ENCODE peak calls at places on chromosome 10, in four cellular contexts. E, N, K and Q are unnamed samples.

GRCh38 chr10:15789793-15790525 is 70.2 kb upstream of the ITGA8 start:
- DNase-seq in K (no peak), E (no peak), N (no peak), Q (no peak)

GRCh38 chr10:77533156-77533886 is 104.3 kb downstream of the KCNMA1 start:
- DNase-seq in E (no peak), N (no peak), K (no peak), Q (no peak)

GRCh38 chr10:117631276-117632151 is 89.0 kb downstream of the EMX2 start:
- DNase-seq in N (no peak), K (peak), E (no peak), Q (peak)

GRCh38 chr10:33900591-33900990 is 566.1 kb upstream of the NRP1 start:
- DNase-seq in N (no peak), E (no peak), K (no peak), Q (no peak)

GRCh38 chr10:29970576-29970975 is 88.8 kb downstream of the JCAD start:
- DNase-seq in N (no peak), K (no peak), E (no peak), Q (no peak)

GRCh38 chr10:111344804-111345203 is 268.0 kb downstream of the ADRA2A start:
- DNase-seq in N (no peak), E (no peak), K (no peak), Q (no peak)

GRCh38 chr10:11017575-11018425 is at the start of gene CELF2:
- DNase-seq in N (no peak), E (no peak), K (peak), Q (no peak)

GRCh38 chr10:132862485-132863420 is 76.8 kb upstream of the NKX6-2 start:
- DNase-seq in K (peak), N (no peak), E (no peak), Q (no peak)

GRCh38 chr10:72886596-72887522 is 6.7 kb upstream of the OIT3 start:
- DNase-seq in N (no peak), E (no peak), K (no peak), Q (no peak)

GRCh38 chr10:125087191-125087896 is 73.0 kb downstream of the CTBP2 start:
- DNase-seq in N (no peak), K (no peak), E (no peak), Q (no peak)

GRCh38 chr10:103653581-103654020 is 160.1 kb downstream of the NEURL1 start:
- DNase-seq in N (no peak), E (no peak), K (no peak), Q (no peak)

GRCh38 chr10:107232013-107232412 is 67.5 kb upstream of the SORCS1 start:
- DNase-seq in K (no peak), N (peak), E (no peak), Q (no peak)

GRCh38 chr10:29736325-29737208 is 101.8 kb upstream of the SVIL start:
- DNase-seq in K (peak), N (no peak), E (no peak), Q (no peak)

GRCh38 chr10:52566471-52567246 is 205.9 kb downstream of the MBL2 start:
- DNase-seq in K (no peak), E (peak), N (no peak), Q (no peak)

GRCh38 chr10:97485647-97486281 is 12.5 kb downstream of the MMS19 start:
- DNase-seq in K (no peak), N (no peak), E (no peak), Q (no peak)

GRCh38 chr10:15842493-15843169 is 17.7 kb downstream of the MINDY3 start:
- DNase-seq in K (no peak), E (no peak), N (no peak), Q (no peak)

GRCh38 chr10:42755028-42755451 is 27.6 kb upstream of the BMS1 start:
- DNase-seq in K (no peak), E (no peak), N (no peak), Q (no peak)

GRCh38 chr10:70588852-70589570 is 13.5 kb downstream of the PRF1 start:
- DNase-seq in N (no peak), E (no peak), K (no peak), Q (no peak)

DNA sequence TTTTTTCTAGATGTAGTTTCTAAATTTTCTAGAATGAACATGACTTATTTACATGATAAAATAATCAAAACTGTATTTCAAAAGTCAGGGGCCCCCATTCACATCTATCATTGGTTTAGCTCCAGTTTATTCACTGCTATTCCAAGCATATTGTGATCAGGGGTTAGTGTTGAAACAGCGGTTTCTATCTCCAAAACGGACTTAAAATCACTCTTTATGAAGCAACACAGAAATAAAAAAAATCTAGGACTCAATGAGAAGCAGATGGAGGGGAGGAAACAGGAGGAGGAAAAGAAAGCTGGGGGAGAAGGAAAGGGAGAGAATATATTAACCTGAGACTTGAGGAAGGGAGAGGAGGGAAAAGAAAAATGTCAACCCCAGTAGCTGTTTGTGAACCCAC is 14.8 kb upstream of the CH25H start:
- DNase-seq in N (no peak), E (no peak), K (no peak), Q (no peak)
- H3K27ac ChIP-seq in N (no peak), E (no peak), K (no peak), Q (no peak)

GRCh38 chr10:74063256-74063655 is 65.3 kb downstream of the VCL start:
- DNase-seq in K (no peak), N (no peak), E (no peak), Q (no peak)

GRCh38 chr10:74058658-74059057 is 60.7 kb downstream of the VCL start:
- DNase-seq in N (no peak), K (no peak), E (no peak), Q (no peak)

GRCh38 chr10:74055383-74056065 is 57.6 kb downstream of the VCL start:
- DNase-seq in K (no peak), N (no peak), E (no peak), Q (no peak)

GRCh38 chr10:74056081-74056818 is 58.3 kb downstream of the VCL start:
- DNase-seq in N (no peak), K (no peak), E (peak), Q (no peak)

DNA sequence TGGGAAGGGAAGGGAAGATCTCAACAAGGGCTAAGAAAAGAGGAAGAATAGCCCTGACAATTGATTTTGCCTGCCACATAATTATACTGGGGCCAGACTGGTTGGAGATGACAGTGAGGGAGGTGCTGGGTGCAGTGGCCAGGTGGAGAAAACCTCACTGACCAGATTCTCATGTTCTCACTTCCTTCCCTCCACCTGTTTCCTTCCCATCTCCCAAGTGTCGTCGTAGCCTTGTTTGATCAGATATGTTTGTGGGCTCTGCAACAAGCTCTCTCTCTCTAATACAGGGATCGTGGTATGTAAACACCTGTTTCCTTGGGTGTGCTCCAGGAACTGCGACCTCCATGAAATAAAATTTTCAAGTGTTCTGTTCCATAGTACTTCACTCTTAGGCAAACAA is 60.2 kb downstream of the VCL start:
- DNase-seq in E (no peak), K (no peak), N (no peak), Q (no peak)
- H3K27ac ChIP-seq in E (no peak), K (peak), N (no peak), Q (no peak)

GRCh38 chr10:84293171-84293570 is 35.2 kb upstream of the CCSER2 start:
- DNase-seq in N (no peak), E (no peak), K (no peak), Q (no peak)

GRCh38 chr10:84294766-84295447 is 33.5 kb upstream of the CCSER2 start:
- DNase-seq in E (no peak), N (no peak), K (no peak), Q (no peak)

GRCh38 chr10:84298077-84298476 is 30.3 kb upstream of the CCSER2 start:
- DNase-seq in N (no peak), K (no peak), E (no peak), Q (no peak)

GRCh38 chr10:84293574-84294016 is 34.8 kb upstream of the CCSER2 start:
- DNase-seq in E (no peak), K (no peak), N (no peak), Q (peak)

GRCh38 chr10:84296071-84296981 is 32.1 kb upstream of the CCSER2 start:
- DNase-seq in E (no peak), K (no peak), N (no peak), Q (no peak)
- H3K27ac ChIP-seq in E (no peak), K (peak), N (no peak), Q (peak)

GRCh38 chr10:68871105-68871711 is 29.9 kb upstream of the DDX50 start:
- DNase-seq in K (no peak), E (no peak), N (no peak), Q (no peak)

GRCh38 chr10:68871731-68872342 is 29.3 kb upstream of the DDX50 start:
- DNase-seq in N (peak), K (no peak), E (no peak), Q (no peak)

GRCh38 chr10:68869623-68870022 is 31.5 kb upstream of the DDX50 start:
- DNase-seq in K (no peak), N (no peak), E (no peak), Q (no peak)

GRCh38 chr10:68870061-68870460 is 31.1 kb upstream of the DDX50 start:
- DNase-seq in E (no peak), N (no peak), K (no peak), Q (no peak)

DNA sequence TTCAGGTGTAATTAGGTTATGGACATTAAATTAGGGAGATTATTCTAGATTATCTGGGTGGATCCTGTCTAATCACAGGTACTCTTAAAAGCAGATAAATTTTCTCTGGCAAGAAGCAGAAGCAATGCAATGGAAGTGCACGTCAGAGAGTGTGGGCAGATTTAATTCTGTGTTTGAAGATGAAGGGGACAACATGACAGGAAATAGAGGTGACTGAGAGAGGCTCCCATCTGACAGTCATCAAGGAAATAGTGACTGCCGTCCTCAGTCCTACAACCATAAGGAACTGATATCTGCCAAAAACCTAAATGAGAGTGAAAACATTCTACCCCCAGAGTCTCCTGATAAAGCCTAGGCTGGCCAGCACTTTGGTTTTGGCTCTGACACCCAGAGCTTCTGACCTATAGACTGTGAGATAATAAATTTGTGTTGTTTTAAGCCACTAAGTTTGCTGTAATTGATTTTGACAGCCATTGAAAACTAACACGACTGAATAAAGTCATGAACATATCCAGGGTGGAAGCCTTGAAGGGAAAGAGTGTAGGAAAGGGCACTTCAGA is 30.5 kb upstream of the DDX50 start:
- DNase-seq in E (no peak), K (no peak), N (no peak), Q (no peak)
- H3K27ac ChIP-seq in E (no peak), K (peak), N (no peak), Q (peak)

GRCh38 chr10:14543048-14543903 is 212.6 kb upstream of the FRMD4A start:
- DNase-seq in E (no peak), K (no peak), N (no peak), Q (no peak)
- H3K27ac ChIP-seq in E (no peak), K (peak), N (no peak), Q (no peak)

DNA sequence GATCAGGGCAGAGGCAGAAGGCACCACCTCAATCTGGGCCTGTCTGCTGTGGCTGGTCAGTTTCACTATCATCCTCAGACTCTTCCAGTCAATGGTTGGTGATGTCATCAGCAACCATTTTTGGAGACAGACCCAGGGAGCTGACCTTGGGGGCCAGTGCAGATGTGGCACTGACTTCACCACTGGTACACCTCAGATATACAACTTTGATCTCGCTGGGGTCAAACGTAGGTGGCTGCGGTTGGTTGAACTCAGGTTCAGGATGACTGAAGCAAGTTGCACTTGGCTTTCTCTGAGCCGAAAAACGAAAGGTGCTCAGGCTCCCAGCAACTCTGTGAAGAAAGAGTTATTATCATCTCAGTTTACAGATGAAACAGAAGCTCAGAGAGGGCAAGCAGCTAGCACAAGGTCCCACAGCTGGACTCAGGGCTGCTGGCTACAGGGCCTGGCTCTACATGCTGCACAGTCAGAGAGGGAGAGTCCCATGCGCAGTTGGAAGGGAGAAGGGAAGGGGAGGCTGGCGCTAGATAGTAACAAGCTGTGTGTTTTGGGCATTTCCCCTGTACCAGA is 27.2 kb downstream of the ANKRD16 start:
- DNase-seq in N (no peak), E (no peak), K (no peak), Q (no peak)
- H3K27ac ChIP-seq in N (no peak), E (no peak), K (no peak), Q (no peak)

GRCh38 chr10:63116452-63117072 is 16.6 kb upstream of the NRBF2 start:
- DNase-seq in K (no peak), N (no peak), E (no peak), Q (no peak)
- H3K27ac ChIP-seq in K (peak), N (no peak), E (no peak), Q (no peak)

GRCh38 chr10:43855667-43856210 is 207.1 kb upstream of the ZNF32 start:
- DNase-seq in K (peak), N (no peak), E (no peak), Q (no peak)
- H3K27ac ChIP-seq in K (peak), N (no peak), E (no peak), Q (no peak)

GRCh38 chr10:59960751-59961150 is 54.4 kb upstream of the CCDC6 start:
- DNase-seq in N (no peak), E (no peak), K (no peak), Q (no peak)
- H3K27ac ChIP-seq in N (no peak), E (no peak), K (no peak), Q (no peak)